ENCODE peak calls at places on chromosomes 12 and 14, in seven cellular contexts. K is tibial nerve; S is BJ; T is neural progenitor cell; W is heart right ventricle; G is transverse colon; P is CD4-positive, CD25-positive, alpha-beta regulatory T cell. V is an unnamed sample. For H3K27me3 and H3K36me3, the result is how much of the 10 kb centered on the place peaks cover.

GRCh38 chr14:55336161-55336560 is 64.9 kb downstream of the FBXO34 start:
- DNase-seq in G (peak), S (no peak), T (no peak), P (peak), W (no peak), K (no peak), V (peak)

GRCh38 chr12:119229837-119230236 is 51.1 kb downstream of the HSPB8 start:
- DNase-seq in G (no peak), W (peak), K (no peak), P (no peak), S (no peak), T (peak), V (no peak)

GRCh38 chr14:37663498-37663897 is 68.1 kb downstream of the TTC6 start:
- DNase-seq in T (no peak), G (no peak), S (no peak), P (no peak), K (no peak), W (no peak), V (no peak)

GRCh38 chr14:80055912-80056801 is 155.1 kb downstream of the DIO2 start:
- DNase-seq in W (no peak), G (peak), K (no peak), P (no peak), T (peak), S (no peak), V (peak)

GRCh38 chr12:130714591-130715149 is 1.4 kb downstream of the RIMBP2 start:
- DNase-seq in P (no peak), W (no peak), G (no peak), T (peak), K (no peak), S (no peak), V (no peak)

GRCh38 chr12:96073346-96074336 is 38.3 kb upstream of the LTA4H start:
- DNase-seq in W (no peak), P (no peak), T (peak), S (no peak), K (no peak), G (no peak), V (peak)

GRCh38 chr14:102219316-102219715 is 79.6 kb downstream of the WDR20 start:
- DNase-seq in P (no peak), T (no peak), G (no peak), W (no peak), S (no peak), K (no peak), V (no peak)

GRCh38 chr14:75982724-75983358 is 1.0 kb upstream of the TGFB3 start:
- DNase-seq in T (no peak), W (peak), K (peak), G (peak), P (no peak), S (no peak), V (peak)

GRCh38 chr14:55107766-55108554 is 21.1 kb upstream of the LGALS3 start:
- DNase-seq in G (peak), S (peak), P (no peak), W (peak), T (no peak), K (peak), V (peak)

GRCh38 chr14:34676516-34677211 is 37.7 kb downstream of the CFL2 start:
- DNase-seq in G (no peak), P (no peak), K (no peak), W (no peak), T (no peak), S (no peak), V (no peak)

GRCh38 chr12:122363782-122364181 is 58.7 kb downstream of the CLIP1 start:
- DNase-seq in T (no peak), G (no peak), P (no peak), S (no peak), K (peak), W (no peak), V (no peak)

GRCh38 chr12:122366685-122367475 is 55.6 kb downstream of the CLIP1 start:
- DNase-seq in K (peak), T (no peak), S (peak), W (no peak), P (no peak), G (peak), V (peak)

GRCh38 chr12:122368361-122369073 is 54.0 kb downstream of the CLIP1 start:
- DNase-seq in W (no peak), T (no peak), K (no peak), S (peak), P (no peak), G (no peak), V (peak)

GRCh38 chr12:122362758-122363157 is 59.7 kb downstream of the CLIP1 start:
- DNase-seq in K (no peak), P (no peak), W (no peak), T (no peak), S (no peak), G (no peak), V (no peak)
- H3K27me3 ChIP-seq in K (under half), P (under half), W (under half), T (under half), S (under half), G (under half), V (under half)

GRCh38 chr12:105120551-105120950 is 13.0 kb downstream of the WASHC4 start:
- DNase-seq in S (no peak), P (no peak), W (no peak), K (no peak), T (no peak), G (no peak), V (no peak)
- H3K36me3 ChIP-seq in S (under half), P (half or more), W (half or more), K (under half), T (under half), G (half or more), V (half or more)

GRCh38 chr12:42236017-42236416 is 2.0 kb downstream of the YAF2 start:
- DNase-seq in G (no peak), W (no peak), T (no peak), P (no peak), S (no peak), K (no peak), V (peak)

GRCh38 chr12:42237052-42237852 is 796 bp downstream of the YAF2 start:
- DNase-seq in K (peak), T (peak), W (peak), P (peak), G (peak), S (peak), V (peak)

GRCh38 chr12:42234970-42235369 is 3.1 kb downstream of the YAF2 start:
- DNase-seq in W (no peak), P (no peak), S (no peak), T (no peak), K (no peak), G (no peak), V (no peak)

GRCh38 chr12:42237853-42238239 is 202 bp downstream of the YAF2 start:
- DNase-seq in W (no peak), K (no peak), P (no peak), S (no peak), T (peak), G (no peak), V (no peak)

GRCh38 chr12:42235426-42235825 is 2.6 kb downstream of the YAF2 start:
- DNase-seq in G (no peak), T (no peak), W (no peak), S (no peak), P (no peak), K (no peak), V (peak)
- H3K4me3 ChIP-seq in G (no peak), T (no peak), W (peak), S (no peak), P (peak), K (no peak), V (peak)

GRCh38 chr12:57430931-57431566 is at the start of gene R3HDM2:
- DNase-seq in W (peak), P (peak), T (peak), K (peak), G (peak), S (no peak), V (peak)
- H3K27me3 ChIP-seq in W (under half), P (under half), T (under half), K (under half), G (under half), S (under half), V (under half)

GRCh38 chr12:132024758-132025157 is 75.0 kb downstream of the EP400 start:
- DNase-seq in G (no peak), S (no peak), W (no peak), P (no peak), K (no peak), T (no peak), V (no peak)

GRCh38 chr12:132026796-132027500 is 77.2 kb downstream of the EP400 start:
- DNase-seq in K (no peak), P (no peak), S (no peak), T (no peak), W (no peak), G (no peak), V (no peak)

GRCh38 chr12:132025526-132025925 is 75.8 kb downstream of the EP400 start:
- DNase-seq in G (no peak), K (no peak), P (no peak), T (no peak), W (no peak), S (no peak), V (no peak)

GRCh38 chr12:132027636-132028035 is 77.9 kb downstream of the EP400 start:
- DNase-seq in T (no peak), P (no peak), S (no peak), K (no peak), W (no peak), G (no peak), V (no peak)

GRCh38 chr12:132026061-132026795 is 76.5 kb downstream of the EP400 start:
- DNase-seq in W (no peak), K (no peak), T (no peak), P (no peak), G (no peak), S (no peak), V (no peak)
- H3K36me3 ChIP-seq in W (half or more), K (under half), T (under half), P (half or more), G (half or more), S (under half), V (half or more)

V was measured in adipocyte.